ENCODE peak calls at places on chromosome 1, in ten cellular contexts. G is AG10803; Y is cardiac fibroblast; V is A673; N is CD8-positive, alpha-beta T cell; H is HFFc6; R is HCT116; I is CD4-positive, alpha-beta T cell; F is foreskin fibroblast; L is nephron progenitor cell. P is an unnamed sample.

GRCh38 chr1:2786329-2787162 is 14.9 kb downstream of the TTC34 start:
- DNase-seq in I (peak; percentile 71), Y (no peak), L (peak; percentile 61), N (peak; percentile 68), G (no peak), H (no peak), R (no peak), V (peak; percentile 31), F (no peak), P (no peak)

GRCh38 chr1:55039342-55040082 is at the start of gene PCSK9:
- DNase-seq in G (no peak), H (no peak), Y (peak; percentile 23), N (no peak), I (no peak), R (peak; percentile 60), F (peak; percentile 55), L (peak; percentile 82), V (peak; percentile 75), P (peak; percentile 43)

GRCh38 chr1:67823645-67824044 is 9.6 kb downstream of the GNG12 start:
- DNase-seq in H (no peak), Y (no peak), L (no peak), F (no peak), V (no peak), R (no peak), I (no peak), G (no peak), N (no peak), P (no peak)

GRCh38 chr1:244802556-244803239 is 32.8 kb upstream of the COX20 start:
- DNase-seq in N (no peak), H (no peak), R (no peak), I (no peak), F (no peak), L (no peak), V (no peak), G (no peak), Y (no peak), P (no peak)

GRCh38 chr1:58628987-58629598 is 52.0 kb upstream of the TACSTD2 start:
- DNase-seq in G (peak; percentile 50), N (no peak), L (no peak), I (no peak), F (peak; percentile 54), R (no peak), Y (no peak), V (no peak), H (peak; percentile 76), P (no peak)

GRCh38 chr1:48003741-48004503 is 6.7 kb upstream of the TRABD2B start:
- DNase-seq in R (no peak), V (no peak), G (no peak), I (no peak), H (no peak), F (no peak), Y (no peak), L (peak; percentile 50), N (no peak), P (no peak)

GRCh38 chr1:166902279-166902678 is 26.2 kb upstream of the TADA1 start:
- DNase-seq in V (peak; percentile 31), I (no peak), N (no peak), F (peak; percentile 18), G (peak; percentile 33), H (peak; percentile 43), R (peak; percentile 43), L (no peak), Y (no peak), P (no peak)

GRCh38 chr1:9701661-9702060 is 50.1 kb downstream of the PIK3CD start:
- DNase-seq in R (no peak), L (no peak), I (no peak), N (no peak), H (peak; percentile 39), V (no peak), Y (no peak), F (peak; percentile 31), G (peak; percentile 57), P (no peak)

GRCh38 chr1:56911098-56911497 is 54.7 kb downstream of the C8B start:
- DNase-seq in V (peak; percentile 41), F (peak; percentile 79), Y (no peak), H (peak; percentile 73), G (peak; percentile 72), R (no peak), I (no peak), N (no peak), L (no peak), P (no peak)

GRCh38 chr1:234925440-234926251 is 203.0 kb downstream of the TOMM20 start:
- DNase-seq in G (peak; percentile 99), V (peak; percentile 11), F (peak; percentile 97), Y (peak; percentile 97), R (peak; percentile 46), I (no peak), L (no peak), N (no peak), H (peak; percentile 99), P (no peak)

GRCh38 chr1:182196897-182197546 is 135.5 kb upstream of the ZNF648 start:
- DNase-seq in V (no peak), N (no peak), H (no peak), L (no peak), Y (no peak), G (no peak), F (no peak), R (no peak), I (no peak), P (no peak)

GRCh38 chr1:182200025-182200814 is 138.7 kb upstream of the ZNF648 start:
- DNase-seq in V (no peak), N (no peak), Y (no peak), G (no peak), H (no peak), L (no peak), R (no peak), F (peak; percentile 31), I (no peak), P (no peak)

GRCh38 chr1:182195733-182196132 is 134.2 kb upstream of the ZNF648 start:
- DNase-seq in Y (no peak), N (no peak), V (no peak), L (no peak), G (no peak), H (no peak), R (no peak), F (no peak), I (no peak), P (no peak)

GRCh38 chr1:182197555-182197954 is 136.0 kb upstream of the ZNF648 start:
- DNase-seq in H (no peak), G (peak; percentile 44), I (no peak), R (no peak), V (no peak), F (peak; percentile 30), Y (no peak), L (no peak), N (no peak), P (no peak)

DNA sequence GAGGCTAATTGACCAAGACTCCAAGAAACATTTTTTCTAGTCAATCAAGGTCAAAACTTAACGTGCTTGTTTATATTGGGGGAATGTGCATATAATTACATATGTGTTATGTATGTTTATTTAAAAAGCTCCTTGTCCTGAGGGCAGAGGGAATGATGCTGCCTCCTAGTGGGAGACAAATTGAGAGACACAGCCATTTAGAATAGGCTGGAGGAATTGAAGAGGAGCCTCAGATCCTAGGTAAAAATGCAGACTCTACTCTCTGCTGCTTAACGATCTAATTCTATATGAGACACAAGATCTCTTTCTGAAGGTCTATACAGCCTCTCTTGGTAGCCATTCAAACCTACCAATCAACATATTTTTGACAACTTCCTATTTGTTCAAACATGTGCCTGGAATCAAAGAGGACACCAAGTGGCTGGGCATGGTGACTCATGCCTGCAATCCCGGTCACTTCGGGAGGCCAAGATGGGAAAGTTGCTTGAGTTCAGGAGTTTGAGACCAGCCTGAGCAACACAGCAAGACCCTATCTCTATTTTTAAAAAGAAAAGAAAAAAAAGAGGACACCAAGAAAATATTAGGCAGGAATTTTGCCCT is 136.6 kb upstream of the ZNF648 start:
- DNase-seq in Y (no peak), R (no peak), F (peak; percentile 65), G (no peak), L (no peak), N (no peak), I (no peak), H (peak; percentile 4), V (no peak), P (no peak)
- TF ChIP-seq CTCF in Y (no peak), R (peak; percentile 43), F (peak; percentile 28), G (peak; percentile 31), L (peak; percentile 10), N (no peak), I (no peak), H (peak; percentile 67), V (peak; percentile 46), P (no peak)

DNA sequence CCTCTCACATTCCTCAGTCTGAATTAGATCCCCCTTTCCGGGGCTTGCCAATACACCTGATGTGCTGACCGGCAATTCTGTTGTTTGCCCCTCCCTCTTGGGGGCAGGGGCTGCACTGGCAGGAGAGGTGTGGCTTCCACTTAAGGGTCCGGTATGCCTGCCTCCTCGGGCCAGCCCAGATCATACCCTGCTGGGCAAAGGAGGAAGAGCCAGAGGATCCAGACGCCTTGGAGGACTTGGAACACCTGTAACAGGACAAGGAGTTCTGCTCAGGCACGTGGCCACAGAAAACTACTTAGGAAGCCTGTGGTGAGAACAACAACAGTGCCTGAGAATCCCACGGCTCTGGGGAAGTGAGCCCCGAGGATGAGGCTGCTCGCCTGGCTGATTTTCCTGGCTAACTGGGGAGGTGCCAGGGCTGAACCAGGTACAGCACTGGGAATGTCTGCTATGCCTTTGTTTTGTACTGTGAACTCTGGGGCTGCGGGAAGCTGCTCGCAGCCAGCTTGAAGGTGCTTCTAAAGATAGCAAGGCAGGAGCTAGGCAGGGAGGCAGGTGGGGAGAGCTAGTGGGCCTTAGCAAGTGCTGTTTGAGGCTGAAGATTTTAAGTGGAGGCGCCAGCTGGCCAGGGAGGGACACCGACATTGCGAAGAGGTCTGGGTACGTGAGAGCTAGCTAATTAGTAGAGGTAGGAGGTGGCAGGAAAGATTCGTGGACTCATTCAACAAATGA is at the start of gene SMPDL3B:
- DNase-seq in N (no peak), I (no peak), R (peak; percentile 69), F (peak; percentile 25), L (peak; percentile 46), Y (peak; percentile 9), H (no peak), G (no peak), V (no peak), P (peak; percentile 68)
- TF ChIP-seq CTCF in N (no peak), I (no peak), R (peak; percentile 44), F (no peak), L (no peak), Y (peak; percentile 14), H (peak; percentile 12), G (peak; percentile 15), V (no peak), P (peak; percentile 46)

GRCh38 chr1:198157241-198157846 is 546 bp downstream of the NEK7 start:
- DNase-seq in H (peak; percentile 85), Y (peak; percentile 96), R (peak; percentile 87), I (peak; percentile 68), N (peak; percentile 84), F (peak; percentile 97), V (peak; percentile 97), L (peak; percentile 78), G (peak; percentile 90), P (peak; percentile 63)
- TF ChIP-seq CTCF in H (no peak), Y (no peak), R (no peak), I (no peak), N (no peak), F (no peak), V (no peak), L (no peak), G (no peak), P (no peak)

DNA sequence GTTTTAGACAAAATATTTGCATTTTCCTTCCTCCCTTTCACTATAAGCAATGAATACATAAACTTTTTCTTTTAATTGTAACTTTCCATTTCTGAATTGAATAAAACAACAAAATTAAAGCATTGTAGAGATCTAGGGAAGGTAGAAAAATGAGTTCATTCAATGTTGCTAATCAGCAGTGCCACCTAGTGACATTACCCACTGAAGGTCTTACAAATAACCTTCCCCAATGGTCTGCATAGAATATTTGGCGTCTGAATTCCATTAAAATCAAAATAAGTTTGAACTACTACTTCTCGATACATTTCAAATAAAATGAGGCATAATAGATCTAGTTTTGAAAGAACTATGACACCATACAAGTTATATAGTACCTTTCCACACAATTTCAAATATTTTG is 19.6 kb downstream of the FH start:
- DNase-seq in G (peak; percentile 55), R (no peak), F (peak; percentile 80), I (no peak), H (peak; percentile 44), Y (peak; percentile 60), N (no peak), V (peak; percentile 20), L (no peak), P (no peak)
- TF ChIP-seq CTCF in G (peak; percentile 71), R (peak; percentile 39), F (peak; percentile 56), I (no peak), H (peak; percentile 81), Y (peak; percentile 55), N (no peak), V (peak; percentile 54), L (peak; percentile 39), P (peak; percentile 73)

P was measured in progenitor cell of endocrine pancreas.